ENCODE peak calls at places on chromosomes 11 and 22, in ten cellular contexts. H is A549, U is PC-3, Z is suprapubic skin, B is psoas muscle, X is foreskin fibroblast, I is cardiac fibroblast, K is H9, D is heart right ventricle, O is AG04449. T is an unnamed sample.

GRCh38 chr11:122023614-122024250 is 92.3 kb downstream of the BLID start:
- DNase-seq in O (no peak), Z (no peak), H (no peak), B (no peak), I (no peak), K (no peak), D (no peak), X (peak; percentile 34), U (peak; percentile 36), T (no peak)

GRCh38 chr11:23494981-23495380 is 634.7 kb upstream of the CCDC179 start:
- DNase-seq in X (no peak), H (no peak), K (no peak), O (no peak), I (no peak), U (peak; percentile 37), B (no peak), Z (no peak), D (no peak), T (no peak)

GRCh38 chr11:10117709-10118341 is 176.2 kb downstream of the SBF2 start:
- DNase-seq in D (no peak), U (peak; percentile 25), I (peak; percentile 87), B (no peak), H (no peak), O (no peak), K (no peak), X (peak; percentile 54), Z (no peak), T (no peak)

GRCh38 chr22:34943830-34944229 is 122.1 kb upstream of the ISX start:
- DNase-seq in X (no peak), D (no peak), Z (no peak), U (no peak), K (no peak), H (no peak), B (no peak), O (no peak), I (no peak), T (no peak)

GRCh38 chr22:29108137-29108536 is 35.3 kb downstream of the KREMEN1 start:
- DNase-seq in Z (no peak), B (no peak), X (peak; percentile 78), I (peak; percentile 54), K (no peak), O (no peak), H (peak; percentile 25), U (peak; percentile 74), D (no peak), T (no peak)

GRCh38 chr22:44192098-44192810 is 11.5 kb downstream of the PARVG start:
- DNase-seq in U (peak; percentile 42), K (peak; percentile 89), H (no peak), D (no peak), I (no peak), Z (peak; percentile 64), X (no peak), O (no peak), B (peak; percentile 56), T (peak; percentile 70)

GRCh38 chr11:128437137-128437536 is 150.2 kb downstream of the ETS1 start:
- DNase-seq in Z (no peak), U (no peak), D (no peak), B (no peak), I (peak; percentile 79), H (no peak), K (no peak), X (peak; percentile 68), O (peak; percentile 63), T (no peak)

GRCh38 chr22:35587896-35588295 is 29.2 kb downstream of the MB start:
- DNase-seq in D (no peak), B (no peak), O (no peak), H (no peak), U (no peak), X (no peak), I (no peak), Z (no peak), K (no peak), T (no peak)

GRCh38 chr11:95563173-95563572 is 226.4 kb downstream of the FAM76B start:
- DNase-seq in D (no peak), O (no peak), B (no peak), H (no peak), K (no peak), Z (no peak), X (peak; percentile 76), I (no peak), U (no peak), T (no peak)

GRCh38 chr11:28738549-28738948 is 630.4 kb downstream of the METTL15 start:
- DNase-seq in Z (no peak), U (peak; percentile 20), D (no peak), K (no peak), H (no peak), O (no peak), B (no peak), I (no peak), X (no peak), T (no peak)

GRCh38 chr11:6405039-6405667 is 13.7 kb downstream of the APBB1 start:
- DNase-seq in K (peak; percentile 92), D (no peak), U (no peak), Z (no peak), B (no peak), X (peak; percentile 32), H (no peak), O (no peak), I (peak; percentile 12), T (peak; percentile 53)

GRCh38 chr11:2440646-2441045 is 3.7 kb downstream of the TRPM5 start:
- DNase-seq in Z (no peak), U (no peak), I (no peak), B (peak; percentile 14), K (no peak), X (no peak), H (no peak), O (no peak), D (no peak), T (no peak)

DNA sequence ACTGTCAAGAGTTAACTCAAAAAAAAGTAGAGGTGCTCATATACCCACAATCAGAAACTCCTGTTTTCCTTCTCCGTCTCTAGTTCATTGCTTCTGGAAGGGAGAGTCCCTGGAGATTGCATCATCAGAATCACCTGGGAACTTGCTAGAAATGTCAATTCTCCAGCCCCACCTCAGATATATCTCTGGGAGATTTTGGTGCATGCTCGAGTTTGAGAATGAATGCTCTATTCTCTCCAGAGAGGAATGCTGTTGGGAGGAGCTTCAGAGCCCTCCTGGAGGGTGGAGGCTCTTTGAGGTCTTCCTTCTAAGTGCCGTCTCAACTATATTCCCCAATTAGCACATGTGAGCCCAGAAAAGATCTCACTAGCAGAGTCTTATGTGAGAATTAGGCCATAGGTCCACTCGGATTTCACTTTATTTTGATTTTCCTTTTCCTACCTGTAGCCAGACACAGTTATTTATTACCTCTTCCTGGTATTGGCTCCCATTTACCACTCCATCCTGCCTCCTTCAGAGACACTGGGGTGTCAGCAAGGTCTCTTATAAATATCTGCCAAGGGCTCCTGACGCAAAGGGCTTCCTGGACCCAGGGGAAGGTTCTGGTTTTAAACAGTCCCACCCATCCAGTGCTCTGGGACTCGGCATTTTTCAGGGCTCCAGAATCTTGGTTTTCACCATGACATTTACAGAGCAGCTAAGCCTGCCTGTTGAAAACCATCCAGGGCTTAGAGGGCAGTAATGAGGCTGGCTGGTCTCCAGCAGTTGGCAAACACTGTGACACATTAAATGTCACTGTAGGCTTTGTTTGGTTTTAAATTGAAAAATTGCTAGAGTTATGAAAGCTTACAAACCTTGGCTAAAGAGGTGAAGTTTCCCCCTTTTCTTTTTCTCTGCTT is 136.2 kb downstream of the CD44 start:
- DNase-seq in O (no peak), H (peak; percentile 27), U (peak; percentile 84), I (peak; percentile 46), B (no peak), K (no peak), Z (peak; percentile 79), D (peak; percentile 35), X (peak; percentile 65), T (no peak)
- TF ChIP-seq CTCF in O (no peak), H (no peak), U (peak; percentile 40), I (no peak), B (no peak), K (no peak), Z (no peak), D (peak; percentile 20), X (no peak), T (no peak)

DNA sequence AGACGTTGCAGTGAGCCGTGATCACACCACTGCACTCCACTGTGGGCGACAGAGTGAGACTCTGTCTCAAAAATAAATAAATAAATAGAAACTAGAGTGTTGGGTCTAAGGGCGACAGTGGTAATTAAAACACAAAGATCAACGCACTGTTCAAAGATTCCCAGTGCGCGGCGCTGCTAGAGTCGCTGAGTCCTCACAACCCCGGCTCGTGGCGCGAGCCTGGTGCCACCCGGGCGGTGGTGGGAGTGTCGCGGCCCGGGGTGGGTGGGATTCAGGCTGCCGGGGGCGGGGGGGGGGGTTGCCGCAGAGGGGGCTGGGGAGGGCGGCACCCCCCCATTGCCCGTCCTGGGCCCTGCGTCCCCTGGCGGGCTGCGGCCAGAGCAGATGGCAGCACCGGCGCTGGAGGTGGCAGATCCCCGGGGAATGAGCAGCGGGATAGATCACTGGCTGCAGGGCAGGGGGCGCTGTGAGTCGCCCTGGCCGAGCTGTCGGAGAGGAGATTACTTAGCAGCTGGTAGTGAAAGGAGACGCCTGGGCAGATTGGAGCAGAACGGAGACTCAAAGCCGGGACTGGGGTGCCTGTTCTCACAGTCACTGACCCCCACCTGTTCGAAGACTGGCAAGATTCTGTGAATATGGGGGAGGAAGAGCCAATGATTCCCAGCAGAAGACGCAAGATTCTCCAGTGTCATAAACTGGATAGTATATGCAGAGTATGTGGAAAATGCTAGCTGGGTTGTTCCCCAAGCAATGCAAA is 30.2 kb upstream of the APOBEC3A start:
- DNase-seq in I (peak; percentile 57), K (peak; percentile 89), D (peak; percentile 65), B (peak; percentile 85), U (no peak), X (peak; percentile 80), H (peak; percentile 82), Z (no peak), O (no peak), T (peak; percentile 80)
- TF ChIP-seq CTCF in I (peak; percentile 57), K (peak; percentile 94), D (peak; percentile 78), B (peak; percentile 63), U (peak; percentile 10), X (peak; percentile 69), H (peak; percentile 86), Z (peak; percentile 67), O (peak; percentile 80), T (peak; percentile 68)

GRCh38 chr11:1405186-1406020 is 15.7 kb downstream of the BRSK2 start:
- DNase-seq in O (no peak), D (no peak), I (no peak), H (no peak), Z (no peak), U (no peak), K (no peak), X (no peak), B (no peak), T (no peak)
- TF ChIP-seq CTCF in O (no peak), D (no peak), I (no peak), H (no peak), Z (no peak), U (no peak), K (no peak), X (no peak), B (no peak), T (no peak)

GRCh38 chr22:47408409-47408808 is 646.0 kb downstream of the TBC1D22A start:
- DNase-seq in H (no peak), U (no peak), D (no peak), K (no peak), O (no peak), Z (peak; percentile 65), B (no peak), I (no peak), X (no peak), T (no peak)
- TF ChIP-seq CTCF in H (no peak), U (no peak), D (no peak), K (no peak), O (no peak), Z (no peak), B (no peak), I (no peak), X (no peak), T (no peak)

T was measured in nephron progenitor cell.